ENCODE peak calls at places on chromosomes 4 and X, in six cellular contexts. One of them, this sample, is unnamed.

GRCh38 chr4:119632216-119632615 is 3.6 kb upstream of the PDE5A start:
- DNase-seq in mesendoderm: no peak
- DNase-seq in AG04450: no peak
- DNase-seq in tibial artery: no peak
- DNase-seq in aorta: no peak
- DNase-seq in lower leg skin: no peak
- DNase-seq in this sample: no peak

GRCh38 chr4:4574792-4575191 is 32.9 kb upstream of the STX18 start:
- DNase-seq in mesendoderm: peak
- DNase-seq in AG04450: no peak
- DNase-seq in tibial artery: peak
- DNase-seq in aorta: peak
- DNase-seq in lower leg skin: peak
- DNase-seq in this sample: peak

GRCh38 chrX:108347800-108348199 is 90.4 kb downstream of the COL4A6 start:
- DNase-seq in mesendoderm: peak
- DNase-seq in AG04450: no peak
- DNase-seq in tibial artery: no peak
- DNase-seq in aorta: no peak
- DNase-seq in lower leg skin: no peak
- DNase-seq in this sample: no peak

GRCh38 chrX:50718791-50719190 is 95.2 kb downstream of the SHROOM4 start:
- DNase-seq in mesendoderm: no peak
- DNase-seq in AG04450: peak
- DNase-seq in tibial artery: no peak
- DNase-seq in aorta: no peak
- DNase-seq in lower leg skin: no peak
- DNase-seq in this sample: no peak

GRCh38 chr4:79211490-79211889 is 114.4 kb downstream of the NAA11 start:
- DNase-seq in mesendoderm: no peak
- DNase-seq in AG04450: no peak
- DNase-seq in tibial artery: no peak
- DNase-seq in aorta: no peak
- DNase-seq in lower leg skin: no peak
- DNase-seq in this sample: no peak

GRCh38 chr4:77044458-77045124 is 31.2 kb downstream of the CCNI start:
- DNase-seq in mesendoderm: peak
- DNase-seq in AG04450: no peak
- DNase-seq in tibial artery: no peak
- DNase-seq in aorta: no peak
- DNase-seq in lower leg skin: no peak
- DNase-seq in this sample: no peak

GRCh38 chr4:111628437-111628836 is 516.8 kb upstream of the FAM241A start:
- DNase-seq in mesendoderm: no peak
- DNase-seq in AG04450: no peak
- DNase-seq in tibial artery: no peak
- DNase-seq in aorta: no peak
- DNase-seq in lower leg skin: no peak
- DNase-seq in this sample: no peak

GRCh38 chr4:57068237-57068981 is 41.8 kb downstream of the IGFBP7 start:
- DNase-seq in mesendoderm: no peak
- DNase-seq in AG04450: no peak
- DNase-seq in tibial artery: no peak
- DNase-seq in aorta: no peak
- DNase-seq in lower leg skin: no peak
- DNase-seq in this sample: no peak

GRCh38 chr4:74830928-74831327 is 36.6 kb upstream of the BTC start:
- DNase-seq in mesendoderm: no peak
- DNase-seq in AG04450: no peak
- DNase-seq in tibial artery: no peak
- DNase-seq in aorta: no peak
- DNase-seq in lower leg skin: no peak
- DNase-seq in this sample: no peak

GRCh38 chrX:135086197-135086854 is 34.0 kb downstream of the ETDB start:
- DNase-seq in mesendoderm: peak
- DNase-seq in AG04450: peak
- DNase-seq in tibial artery: no peak
- DNase-seq in aorta: no peak
- DNase-seq in lower leg skin: peak
- DNase-seq in this sample: no peak

GRCh38 chrX:114038358-114038757 is 545.5 kb upstream of the HTR2C start:
- DNase-seq in mesendoderm: peak
- DNase-seq in AG04450: no peak
- DNase-seq in tibial artery: no peak
- DNase-seq in aorta: no peak
- DNase-seq in lower leg skin: no peak
- DNase-seq in this sample: no peak

GRCh38 chr4:94274912-94275311 is 67.2 kb downstream of the SMARCAD1 start:
- DNase-seq in mesendoderm: no peak
- DNase-seq in AG04450: no peak
- DNase-seq in tibial artery: no peak
- DNase-seq in aorta: no peak
- DNase-seq in lower leg skin: no peak
- DNase-seq in this sample: no peak

GRCh38 chrX:23766650-23767551 is 16.1 kb upstream of the SAT1 start:
- DNase-seq in mesendoderm: no peak
- DNase-seq in AG04450: no peak
- DNase-seq in tibial artery: no peak
- DNase-seq in aorta: no peak
- DNase-seq in lower leg skin: no peak
- DNase-seq in this sample: no peak

GRCh38 chrX:13094780-13095425 is 50.5 kb upstream of the FAM9C start:
- DNase-seq in mesendoderm: no peak
- DNase-seq in AG04450: no peak
- DNase-seq in tibial artery: no peak
- DNase-seq in aorta: no peak
- DNase-seq in lower leg skin: no peak
- DNase-seq in this sample: no peak

GRCh38 chrX:63713510-63713909 is 71.5 kb downstream of the ARHGEF9 start:
- DNase-seq in mesendoderm: peak
- DNase-seq in AG04450: no peak
- DNase-seq in tibial artery: no peak
- DNase-seq in aorta: no peak
- DNase-seq in lower leg skin: no peak
- DNase-seq in this sample: no peak

GRCh38 chrX:134484039-134484438 is 24.1 kb downstream of the HPRT1 start:
- DNase-seq in mesendoderm: peak
- DNase-seq in AG04450: no peak
- DNase-seq in tibial artery: no peak
- DNase-seq in aorta: no peak
- DNase-seq in lower leg skin: no peak
- DNase-seq in this sample: no peak

GRCh38 chr4:35725131-35725530 is 519.2 kb downstream of the ARAP2 start:
- DNase-seq in mesendoderm: peak
- DNase-seq in AG04450: no peak
- DNase-seq in tibial artery: no peak
- DNase-seq in aorta: no peak
- DNase-seq in lower leg skin: no peak
- DNase-seq in this sample: no peak

DNA sequence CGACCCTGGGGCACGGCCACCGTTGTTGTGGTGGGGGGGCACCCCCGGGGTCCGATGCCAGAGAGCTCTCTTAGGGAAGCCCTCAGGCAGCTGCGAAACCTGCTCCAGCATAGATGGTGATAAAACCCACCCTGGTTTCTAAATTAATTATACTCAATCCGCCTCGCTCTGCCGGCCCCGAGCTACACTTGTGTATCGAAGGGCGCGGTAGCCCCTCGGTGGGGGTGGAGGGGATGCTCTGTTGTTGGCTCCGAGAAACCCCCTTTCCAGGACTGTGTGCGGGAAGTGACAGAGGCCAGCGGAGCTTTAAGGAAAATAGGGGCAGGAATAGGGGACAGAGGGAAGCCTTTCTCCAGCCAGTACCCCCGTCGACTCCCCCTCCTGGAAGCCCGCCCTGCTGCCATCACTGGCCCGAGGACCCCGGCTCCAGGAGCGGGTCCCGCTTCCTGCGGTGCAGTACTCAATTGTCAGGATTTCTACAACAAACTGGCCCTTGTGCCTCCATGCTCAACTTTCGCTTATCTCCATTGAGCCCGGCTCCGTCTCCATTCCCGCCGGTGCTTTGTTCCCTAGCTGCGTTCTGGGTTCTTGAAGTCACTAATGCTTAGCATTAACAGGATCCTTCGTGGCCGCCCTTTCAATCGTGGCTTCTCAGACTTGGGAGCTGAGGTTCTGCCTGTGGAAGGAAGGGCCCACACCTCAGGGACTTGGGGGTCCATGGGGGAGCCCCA is 408.2 kb downstream of the BCOR start:
- DNase-seq in mesendoderm: peak
- DNase-seq in AG04450: no peak
- DNase-seq in tibial artery: no peak
- DNase-seq in aorta: no peak
- DNase-seq in lower leg skin: no peak
- DNase-seq in this sample: no peak
- H3K4me3 ChIP-seq in mesendoderm: no peak
- H3K4me3 ChIP-seq in AG04450: peak
- H3K4me3 ChIP-seq in tibial artery: peak
- H3K4me3 ChIP-seq in aorta: peak
- H3K4me3 ChIP-seq in lower leg skin: no peak
- H3K4me3 ChIP-seq in this sample: peak

DNA sequence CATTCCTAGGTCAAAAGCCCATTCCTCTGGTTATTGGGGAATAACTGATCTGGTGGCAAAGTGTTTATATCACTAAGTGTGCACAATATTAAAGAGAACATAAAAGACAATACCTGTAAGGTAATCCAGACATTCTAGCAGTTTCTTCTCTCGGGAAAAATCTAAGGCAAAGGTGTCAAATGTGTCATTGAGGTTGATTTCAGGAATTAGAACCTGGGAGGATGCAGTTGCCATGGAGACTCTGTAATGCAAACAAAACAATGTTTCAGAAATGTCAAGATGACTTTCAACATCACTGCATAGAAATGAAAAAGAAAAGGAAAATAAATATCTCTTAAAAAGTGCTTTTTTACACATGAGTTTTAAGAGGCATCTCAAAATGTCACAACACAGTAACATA is 145.9 kb downstream of the MID1 start:
- DNase-seq in mesendoderm: peak
- DNase-seq in AG04450: no peak
- DNase-seq in tibial artery: no peak
- DNase-seq in aorta: no peak
- DNase-seq in lower leg skin: no peak
- DNase-seq in this sample: no peak
- H3K4me3 ChIP-seq in mesendoderm: no peak
- H3K4me3 ChIP-seq in AG04450: no peak
- H3K4me3 ChIP-seq in tibial artery: no peak
- H3K4me3 ChIP-seq in aorta: no peak
- H3K4me3 ChIP-seq in lower leg skin: no peak
- H3K4me3 ChIP-seq in this sample: no peak

DNA sequence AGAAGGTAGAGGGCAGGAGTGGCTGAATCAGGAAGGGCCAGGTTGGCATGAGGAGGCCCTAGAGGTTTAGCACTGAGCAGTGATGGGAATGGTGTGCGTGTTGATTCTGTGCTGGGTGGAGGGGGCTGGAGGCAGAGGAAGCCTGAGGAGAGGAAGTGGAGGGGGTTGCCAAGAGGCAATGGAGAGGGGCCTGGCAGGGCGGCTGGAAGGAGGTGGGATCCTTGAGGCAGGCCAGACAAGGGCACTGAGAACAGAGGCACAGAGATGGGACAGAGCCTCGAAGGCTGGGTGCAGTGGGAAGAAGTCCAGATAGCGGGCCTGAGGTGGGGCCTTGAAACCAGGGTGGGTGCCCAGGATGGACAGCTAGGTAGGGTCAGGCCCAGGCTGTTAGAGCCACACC is 24.3 kb downstream of the SH3BP2 start:
- DNase-seq in mesendoderm: no peak
- DNase-seq in AG04450: no peak
- DNase-seq in tibial artery: no peak
- DNase-seq in aorta: no peak
- DNase-seq in lower leg skin: no peak
- DNase-seq in this sample: peak
- H3K4me3 ChIP-seq in mesendoderm: no peak
- H3K4me3 ChIP-seq in AG04450: no peak
- H3K4me3 ChIP-seq in tibial artery: no peak
- H3K4me3 ChIP-seq in aorta: no peak
- H3K4me3 ChIP-seq in lower leg skin: no peak
- H3K4me3 ChIP-seq in this sample: no peak

DNA sequence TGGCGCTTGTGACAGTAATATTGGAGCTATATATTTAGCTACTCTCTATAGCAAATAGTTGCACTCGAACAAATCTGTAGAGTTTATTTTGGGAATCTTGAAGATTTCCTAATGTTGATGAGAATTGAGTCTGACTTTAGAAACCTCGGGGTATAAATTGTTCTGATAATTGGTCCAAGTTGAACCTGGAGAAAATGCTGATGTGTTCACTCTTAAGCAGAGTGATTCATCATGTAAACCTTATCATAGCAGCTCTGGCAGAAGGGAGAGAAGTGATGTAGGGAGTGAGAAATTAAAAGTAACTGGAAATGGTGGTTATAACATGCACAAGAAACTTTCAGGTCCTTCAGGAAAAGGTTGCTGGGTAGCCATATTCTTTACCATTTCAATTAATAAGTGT is 16.4 kb upstream of the SLC4A4 start:
- DNase-seq in mesendoderm: no peak
- DNase-seq in AG04450: no peak
- DNase-seq in tibial artery: no peak
- DNase-seq in aorta: no peak
- DNase-seq in lower leg skin: no peak
- DNase-seq in this sample: no peak
- H3K4me3 ChIP-seq in mesendoderm: no peak
- H3K4me3 ChIP-seq in AG04450: no peak
- H3K4me3 ChIP-seq in tibial artery: no peak
- H3K4me3 ChIP-seq in aorta: no peak
- H3K4me3 ChIP-seq in lower leg skin: no peak
- H3K4me3 ChIP-seq in this sample: no peak

DNA sequence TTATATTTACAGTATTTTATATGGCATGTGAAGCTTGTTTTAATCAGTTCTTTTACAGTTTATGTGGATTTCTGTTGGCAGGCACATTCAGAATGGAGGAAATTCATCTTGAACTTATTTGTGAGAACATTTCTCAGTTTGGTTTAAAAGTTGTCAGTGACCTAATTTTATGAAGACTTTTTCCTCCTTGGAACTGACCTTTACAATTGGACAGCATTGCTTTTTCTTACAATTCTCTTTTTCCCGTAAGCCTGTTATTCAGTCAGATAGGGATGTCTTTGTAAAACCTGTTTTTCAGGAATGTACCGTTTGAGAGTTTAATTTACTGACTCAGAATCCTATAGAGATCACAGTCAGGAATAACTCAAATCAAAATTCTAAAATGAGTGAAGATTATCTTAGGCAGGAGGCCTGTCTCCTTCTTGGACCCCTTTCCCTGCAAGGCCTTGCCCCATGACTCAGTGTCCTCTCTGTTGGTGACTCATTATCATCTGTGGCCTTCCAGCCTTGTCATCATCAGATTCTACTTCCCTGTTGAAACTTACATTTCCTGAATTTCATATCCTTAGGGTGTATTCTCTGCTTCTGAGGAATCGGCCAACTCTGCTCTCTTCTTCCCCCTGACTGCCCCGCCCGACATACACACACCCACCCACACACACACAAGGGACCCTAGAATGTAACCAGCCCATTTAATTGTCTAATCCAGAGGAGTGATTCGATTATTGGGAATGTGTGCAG is 99.7 kb downstream of the ARHGAP10 start:
- DNase-seq in mesendoderm: peak
- DNase-seq in AG04450: no peak
- DNase-seq in tibial artery: peak
- DNase-seq in aorta: peak
- DNase-seq in lower leg skin: peak
- DNase-seq in this sample: peak
- H3K4me3 ChIP-seq in mesendoderm: no peak
- H3K4me3 ChIP-seq in AG04450: no peak
- H3K4me3 ChIP-seq in tibial artery: no peak
- H3K4me3 ChIP-seq in aorta: no peak
- H3K4me3 ChIP-seq in lower leg skin: no peak
- H3K4me3 ChIP-seq in this sample: no peak

GRCh38 chrX:68686684-68687045 is 39.2 kb downstream of the STARD8 start:
- DNase-seq in mesendoderm: peak
- DNase-seq in AG04450: no peak
- DNase-seq in tibial artery: no peak
- DNase-seq in aorta: peak
- DNase-seq in lower leg skin: peak
- DNase-seq in this sample: no peak
- H3K4me3 ChIP-seq in mesendoderm: no peak
- H3K4me3 ChIP-seq in AG04450: peak
- H3K4me3 ChIP-seq in tibial artery: no peak
- H3K4me3 ChIP-seq in aorta: no peak
- H3K4me3 ChIP-seq in lower leg skin: no peak
- H3K4me3 ChIP-seq in this sample: peak

This sample was measured in psoas muscle.